ENCODE peak calls at places on chromosomes 1 and 21, in eight cellular contexts. Z is GM23338, B is H1, U is transverse colon, N is suprapubic skin, W is sigmoid colon, P is breast epithelium, H is endothelial cell of umbilical vein. A is an unnamed sample.
A peak's percentile ranks its signal among the peaks of the same experiment; 100 is the strongest.

GRCh38 chr1:199948587-199949280 is 78.8 kb upstream of the NR5A2 start:
- DNase-seq in W (no peak), H (peak; percentile 31), U (no peak), N (no peak), Z (no peak), P (no peak), B (no peak), A (no peak)

GRCh38 chr1:206693029-206693428 is 8.3 kb downstream of the MAPKAPK2 start:
- DNase-seq in Z (no peak), B (no peak), W (peak; percentile 95), H (peak; percentile 60), N (no peak), U (peak; percentile 64), P (no peak), A (no peak)

GRCh38 chr1:246583448-246584185 is 17.4 kb downstream of the CNST start:
- DNase-seq in W (no peak), U (peak; percentile 53), N (no peak), Z (no peak), P (no peak), H (peak; percentile 52), B (no peak), A (peak; percentile 76)

GRCh38 chr1:225442156-225442555 is 14.3 kb upstream of the LBR start:
- DNase-seq in N (no peak), W (peak; percentile 47), P (no peak), B (no peak), Z (no peak), H (no peak), U (no peak), A (no peak)

GRCh38 chr1:66788231-66788939 is 12.7 kb downstream of the INSL5 start:
- DNase-seq in Z (no peak), H (no peak), W (no peak), U (no peak), B (no peak), N (no peak), P (no peak), A (no peak)

GRCh38 chr21:31354122-31354521 is 10.1 kb upstream of the TIAM1 start:
- DNase-seq in P (no peak), H (no peak), Z (peak; percentile 22), N (no peak), B (no peak), W (no peak), U (no peak), A (no peak)

GRCh38 chr1:159896086-159896930 is 3.7 kb downstream of the CFAP45 start:
- DNase-seq in U (no peak), W (peak; percentile 56), B (no peak), Z (no peak), N (no peak), P (no peak), H (no peak), A (peak; percentile 51)

GRCh38 chr1:161473363-161473762 is 31.9 kb upstream of the FCGR2A start:
- DNase-seq in W (no peak), B (peak; percentile 70), H (no peak), U (no peak), P (no peak), N (no peak), Z (peak; percentile 80), A (no peak)

GRCh38 chr1:61254629-61255323 is 172.4 kb downstream of the NFIA start:
- DNase-seq in Z (no peak), H (peak; percentile 70), W (peak; percentile 84), B (no peak), N (peak; percentile 54), U (no peak), P (no peak), A (no peak)

GRCh38 chr1:147581459-147581858 is 40.2 kb downstream of the BCL9 start:
- DNase-seq in N (no peak), W (no peak), H (no peak), B (no peak), P (no peak), Z (no peak), U (no peak), A (no peak)

GRCh38 chr1:229880271-229881170 is 186.5 kb upstream of the GALNT2 start:
- DNase-seq in B (peak; percentile 20), Z (no peak), U (no peak), W (no peak), N (no peak), H (no peak), P (no peak), A (peak; percentile 38)

GRCh38 chr1:177106614-177107365 is 57.7 kb downstream of the ASTN1 start:
- DNase-seq in B (no peak), W (no peak), Z (no peak), U (no peak), H (no peak), N (no peak), P (no peak), A (no peak)

GRCh38 chr1:241610056-241610815 is 29.9 kb downstream of the CHML start:
- DNase-seq in P (no peak), N (no peak), U (peak; percentile 35), W (no peak), H (peak; percentile 78), B (no peak), Z (no peak), A (no peak)

GRCh38 chr1:237042467-237042891 is 495 bp downstream of the RYR2 start:
- DNase-seq in Z (peak; percentile 51), B (peak; percentile 58), N (no peak), W (no peak), H (no peak), U (no peak), P (no peak), A (peak; percentile 85)

GRCh38 chr1:9230869-9231533 is 3.6 kb upstream of the H6PD start:
- DNase-seq in Z (no peak), W (no peak), U (no peak), H (no peak), B (no peak), P (no peak), N (no peak), A (no peak)

DNA sequence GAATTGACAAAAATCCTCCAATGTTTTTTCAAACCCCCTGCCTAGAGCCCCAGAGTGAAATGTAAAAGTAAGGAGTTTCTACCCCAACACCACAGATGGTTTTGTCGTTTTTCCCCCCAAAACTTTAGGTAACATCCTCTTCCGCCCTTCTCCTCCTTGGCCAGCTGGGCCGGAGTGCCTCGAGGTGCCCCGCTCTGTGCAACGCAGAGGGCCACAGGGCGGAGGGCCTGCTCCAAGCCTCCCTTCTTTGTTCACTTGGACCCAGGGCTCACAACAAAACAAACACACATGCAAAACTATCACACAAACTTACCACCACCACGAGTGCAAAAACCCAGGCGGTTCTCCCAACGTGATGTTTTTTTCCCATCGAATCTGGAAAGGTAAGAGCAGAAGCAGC is 1.9 kb downstream of the SSBP3 start:
- DNase-seq in N (no peak), P (no peak), U (no peak), W (no peak), Z (no peak), B (no peak), H (no peak), A (no peak)
- H3K4me1 ChIP-seq in N (peaks cover 53% of the 10 kb centered on the region), P (peaks cover 22% of the 10 kb centered on the region), U (peaks cover 16% of the 10 kb centered on the region), W (no peaks in the 10 kb centered on the region), Z (peaks cover 40% of the 10 kb centered on the region), B (peaks cover 18% of the 10 kb centered on the region), H (peaks cover 41% of the 10 kb centered on the region), A (peaks cover 48% of the 10 kb centered on the region)

GRCh38 chr1:6646499-6647148 is 22.0 kb downstream of the THAP3 start:
- DNase-seq in W (no peak), B (no peak), U (no peak), Z (peak; percentile 84), P (no peak), H (peak; percentile 47), N (no peak), A (no peak)

GRCh38 chr1:6648556-6648955 is 23.9 kb downstream of the THAP3 start:
- DNase-seq in Z (no peak), B (no peak), U (no peak), H (no peak), W (no peak), N (no peak), P (no peak), A (no peak)

DNA sequence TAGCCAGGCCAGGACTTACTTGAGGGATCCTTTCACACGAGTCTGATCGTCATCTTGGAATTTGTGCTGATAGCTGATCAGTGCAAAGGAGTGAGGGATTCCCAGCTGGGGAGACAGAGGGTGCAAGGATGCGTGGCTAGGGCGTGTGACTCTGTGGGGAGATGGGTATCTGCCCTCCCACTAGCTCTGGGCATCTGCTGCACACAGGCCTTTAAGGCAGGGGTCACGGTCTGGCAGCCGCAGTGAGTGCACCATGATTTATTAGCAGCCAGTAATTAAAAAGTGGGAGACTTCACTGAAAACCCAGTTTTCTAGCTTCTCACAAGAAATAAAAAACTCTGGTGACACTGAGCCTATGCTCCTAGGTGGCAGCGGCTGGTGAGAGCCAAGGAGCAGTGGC is 20.4 kb downstream of the THAP3 start:
- DNase-seq in N (no peak), Z (no peak), W (no peak), U (no peak), P (no peak), H (no peak), B (no peak), A (no peak)
- TF ChIP-seq POLR2AphosphoS5 in N (no peak), Z (no peak), W (no peak), U (no peak), P (no peak), H (no peak), B (no peak), A (no peak)

DNA sequence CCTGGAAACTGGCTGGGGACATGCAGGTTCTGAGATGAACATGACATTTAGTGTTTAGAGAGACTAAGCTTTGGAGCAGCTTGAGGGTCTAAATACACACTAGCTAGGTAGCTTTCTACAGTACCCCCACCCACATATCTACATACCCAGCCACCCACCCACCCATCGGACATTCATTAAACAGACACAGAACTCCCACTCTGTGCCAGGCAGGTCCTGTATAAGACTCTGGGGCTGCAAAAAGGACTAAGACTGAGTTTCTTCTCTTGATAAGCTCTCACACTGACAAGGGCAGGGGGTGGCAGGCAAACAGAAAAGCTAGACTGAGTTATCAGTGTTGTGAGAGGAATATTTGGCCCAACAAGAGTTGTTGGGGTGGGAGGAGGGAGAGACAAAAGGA is 6.7 kb downstream of the MAP7D1 start:
- DNase-seq in B (no peak), H (no peak), Z (no peak), P (no peak), U (no peak), N (no peak), W (no peak), A (no peak)
- H3K4me1 ChIP-seq in B (no peaks in the 10 kb centered on the region), H (peaks cover 48% of the 10 kb centered on the region), Z (peaks cover 18% of the 10 kb centered on the region), P (peaks cover 45% of the 10 kb centered on the region), U (peaks cover 30% of the 10 kb centered on the region), N (peaks cover 86% of the 10 kb centered on the region), W (no peaks in the 10 kb centered on the region), A (peaks cover 70% of the 10 kb centered on the region)

DNA sequence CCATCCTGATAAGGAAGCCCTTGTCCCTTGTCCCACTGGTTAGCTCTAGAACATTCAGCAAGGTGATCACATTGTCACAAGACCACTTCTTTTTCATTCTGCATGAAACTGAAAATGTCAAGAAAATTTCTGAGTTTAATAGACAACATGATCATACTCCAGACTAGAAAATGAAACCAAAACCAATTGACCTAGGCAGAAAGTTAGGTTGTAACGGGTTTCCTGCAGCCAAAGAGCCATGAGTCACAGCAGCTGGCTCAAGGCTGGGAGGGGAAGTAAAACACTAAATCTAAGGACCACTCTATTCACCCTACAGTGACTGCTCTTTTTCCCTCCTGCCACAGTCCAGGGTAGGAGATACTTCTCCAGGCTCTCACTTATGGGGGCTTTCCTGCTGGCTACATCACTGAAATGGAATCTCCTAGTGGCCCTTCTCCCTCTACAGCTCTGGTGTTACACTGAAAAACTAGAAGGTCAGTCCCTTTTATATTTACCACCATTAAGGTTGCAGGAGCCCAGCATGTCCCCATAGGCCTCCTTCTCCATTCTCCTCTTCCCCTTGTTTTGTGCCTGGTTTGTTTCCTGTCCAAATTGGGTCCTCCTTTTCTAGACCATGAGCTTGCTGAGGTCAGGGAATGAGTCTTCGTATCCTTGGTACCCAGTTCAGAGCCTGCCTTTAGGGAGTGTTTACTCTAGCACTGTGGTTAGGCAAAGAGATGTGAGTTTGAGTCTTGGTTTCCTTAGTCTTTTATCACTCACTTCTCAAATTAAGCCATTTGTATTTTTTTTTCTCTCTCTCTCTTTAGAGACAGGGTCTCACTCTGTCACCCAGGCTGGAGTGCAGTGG is 236.5 kb upstream of the JUN start:
- DNase-seq in N (no peak), W (peak; percentile 84), Z (no peak), P (no peak), H (peak; percentile 87), U (peak; percentile 68), B (no peak), A (no peak)
- TF ChIP-seq POLR2AphosphoS5 in N (peak; percentile 22), W (peak; percentile 30), Z (no peak), P (no peak), H (no peak), U (peak; percentile 14), B (no peak), A (peak; percentile 14)

A was measured in upper lobe of left lung.